ENCODE peak calls at places on chromosomes 1 and 21, in ten cellular contexts. D is AG09319; A is activated gamma-delta T cell treated with Interleukin-2 at 50 U/mL for 16 hours; Q is DMS153; R is NCI-H1436; Z is stomach; W is stimulated activated CD8-positive, alpha-beta memory T cell treated with anti-CD3 and anti-CD28 coated beads, Interleukin-12 subunit alpha, Interleukin-12 subunit beta, amount 100 ng/mL, for 1 hour; N is activated T-cell treated with anti-CD3 and anti-CD28 coated beads, Interleukin-2, amount 50 U/mL, for 72 hours; G is activated T-helper 1 cell treated with anti-CD3 and anti-CD28 coated beads, Interleukin-12 subunit alpha, Interleukin-12 subunit beta, Interleukin-2, Interleukin-4 antibody, amounts not matched to agents 30 ng/mL and 10 ng/mL and 1 ng/mL, durations not matched to agents 14 hours and 24 hours and 36 hours; X is T-helper 2 cell. M is an unnamed sample.

GRCh38 chr1:22031214-22031962 is 21.1 kb upstream of the CDC42 start:
- DNase-seq in D (no peak), A (no peak), Q (no peak), R (no peak), Z (peak), W (no peak), N (peak), G (peak), X (no peak), M (no peak)

GRCh38 chr1:41482906-41483895 is 1.3 kb downstream of the EDN2 start:
- DNase-seq in D (peak), A (no peak), Q (no peak), R (no peak), Z (no peak), W (no peak), N (no peak), G (no peak), X (no peak), M (no peak)

GRCh38 chr1:53172751-53173498 is 23.7 kb upstream of the CPT2 start:
- DNase-seq in D (no peak), A (no peak), Q (peak), R (no peak), Z (no peak), W (no peak), N (no peak), G (no peak), X (no peak), M (no peak)

GRCh38 chr1:56025942-56026341 is 553.4 kb downstream of the PLPP3 start:
- DNase-seq in D (no peak), A (no peak), Q (no peak), R (no peak), Z (no peak), W (no peak), N (no peak), G (no peak), X (no peak), M (no peak)

GRCh38 chr1:92816732-92817131 is 15.1 kb upstream of the RPL5 start:
- DNase-seq in D (no peak), A (no peak), Q (no peak), R (no peak), Z (no peak), W (no peak), N (no peak), G (no peak), X (no peak), M (no peak)

GRCh38 chr1:37734629-37735591 is 30.0 kb downstream of the EPHA10 start:
- DNase-seq in D (no peak), A (no peak), Q (no peak), R (no peak), Z (no peak), W (no peak), N (peak), G (no peak), X (no peak), M (no peak)

GRCh38 chr1:26278303-26278702 is 1.6 kb upstream of the SH3BGRL3 start:
- DNase-seq in D (no peak), A (no peak), Q (no peak), R (no peak), Z (peak), W (no peak), N (no peak), G (no peak), X (no peak), M (no peak)

GRCh38 chr1:229341811-229342304 is 989 bp downstream of the CCSAP start:
- DNase-seq in D (no peak), A (no peak), Q (peak), R (peak), Z (no peak), W (no peak), N (no peak), G (no peak), X (no peak), M (peak)

GRCh38 chr1:174580801-174581200 is 133.0 kb downstream of the GPR52 start:
- DNase-seq in D (no peak), A (no peak), Q (no peak), R (no peak), Z (no peak), W (no peak), N (no peak), G (no peak), X (no peak), M (no peak)

GRCh38 chr1:19426294-19427086 is 58.8 kb downstream of the CAPZB start:
- DNase-seq in D (no peak), A (no peak), Q (no peak), R (no peak), Z (no peak), W (no peak), N (no peak), G (no peak), X (no peak), M (no peak)

GRCh38 chr1:93917302-93917701 is 8.1 kb upstream of the GCLM start:
- DNase-seq in D (no peak), A (no peak), Q (no peak), R (no peak), Z (no peak), W (no peak), N (no peak), G (no peak), X (no peak), M (no peak)

GRCh38 chr1:204286323-204286714 is 72.5 kb upstream of the GOLT1A start:
- DNase-seq in D (no peak), A (no peak), Q (peak), R (no peak), Z (no peak), W (no peak), N (no peak), G (no peak), X (no peak), M (no peak)

GRCh38 chr1:6025269-6026094 is 20.2 kb upstream of the KCNAB2 start:
- DNase-seq in D (no peak), A (no peak), Q (no peak), R (no peak), Z (no peak), W (no peak), N (peak), G (no peak), X (no peak), M (no peak)

GRCh38 chr1:203751051-203751450 is 13.9 kb upstream of the LAX1 start:
- DNase-seq in D (no peak), A (no peak), Q (no peak), R (no peak), Z (no peak), W (no peak), N (no peak), G (no peak), X (no peak), M (no peak)

GRCh38 chr21:21968810-21969588 is 970.8 kb downstream of the NCAM2 start:
- DNase-seq in D (no peak), A (no peak), Q (no peak), R (no peak), Z (no peak), W (no peak), N (no peak), G (no peak), X (no peak), M (no peak)

GRCh38 chr1:33424610-33425009 is 6.3 kb downstream of the PHC2 start:
- DNase-seq in D (no peak), A (no peak), Q (no peak), R (no peak), Z (no peak), W (no peak), N (no peak), G (no peak), X (no peak), M (no peak)

GRCh38 chr1:6832789-6833188 is 47.5 kb downstream of the CAMTA1 start:
- DNase-seq in D (no peak), A (no peak), Q (peak), R (peak), Z (no peak), W (no peak), N (no peak), G (no peak), X (no peak), M (no peak)

GRCh38 chr1:78519446-78519845 is 28.7 kb downstream of the PTGFR start:
- DNase-seq in D (no peak), A (no peak), Q (no peak), R (no peak), Z (no peak), W (no peak), N (no peak), G (no peak), X (no peak), M (no peak)

GRCh38 chr1:1678581-1679380 is 13.8 kb downstream of the SLC35E2B start:
- DNase-seq in D (no peak), A (no peak), Q (no peak), R (no peak), Z (peak), W (peak), N (peak), G (peak), X (peak), M (no peak)

GRCh38 chr1:151968058-151968457 is 25.6 kb downstream of the S100A10 start:
- DNase-seq in D (no peak), A (peak), Q (peak), R (peak), Z (peak), W (peak), N (peak), G (peak), X (peak), M (no peak)

GRCh38 chr1:206797534-206798383 is 25.5 kb upstream of the IL10 start:
- DNase-seq in D (no peak), A (peak), Q (no peak), R (no peak), Z (no peak), W (peak), N (no peak), G (no peak), X (peak), M (no peak)

GRCh38 chr1:54794401-54795099 is 6.6 kb downstream of the TTC22 start:
- DNase-seq in D (no peak), A (no peak), Q (no peak), R (no peak), Z (peak), W (no peak), N (no peak), G (no peak), X (no peak), M (no peak)

M was measured in NCI-H1092.